ENCODE peak calls at places on chromosomes 4 and X, in ten cellular contexts. One of them, this sample, is unnamed.

GRCh38 chr4:53459548-53459947 is 82.1 kb downstream of the FIP1L1 start:
- DNase-seq in upper lobe of left lung: no peak
- DNase-seq in H9: no peak
- DNase-seq in psoas muscle: no peak
- DNase-seq in cardiac muscle cell: peak; percentile 59
- DNase-seq in suprapubic skin: no peak
- DNase-seq in CD8-positive, alpha-beta T cell: no peak
- DNase-seq in mammary epithelial cell: no peak
- DNase-seq in tibial nerve: no peak
- DNase-seq in SJSA1: no peak
- DNase-seq in this sample: no peak

GRCh38 chrX:155065035-155065734 is 5.8 kb downstream of the CMC4 start:
- DNase-seq in upper lobe of left lung: no peak
- DNase-seq in H9: no peak
- DNase-seq in psoas muscle: no peak
- DNase-seq in cardiac muscle cell: peak; percentile 72
- DNase-seq in suprapubic skin: no peak
- DNase-seq in CD8-positive, alpha-beta T cell: no peak
- DNase-seq in mammary epithelial cell: peak; percentile 78
- DNase-seq in tibial nerve: no peak
- DNase-seq in SJSA1: no peak
- DNase-seq in this sample: no peak

GRCh38 chrX:12329476-12329875 is 191.2 kb downstream of the FRMPD4 start:
- DNase-seq in upper lobe of left lung: no peak
- DNase-seq in H9: no peak
- DNase-seq in psoas muscle: no peak
- DNase-seq in cardiac muscle cell: peak; percentile 14
- DNase-seq in suprapubic skin: no peak
- DNase-seq in CD8-positive, alpha-beta T cell: no peak
- DNase-seq in mammary epithelial cell: peak; percentile 14
- DNase-seq in tibial nerve: no peak
- DNase-seq in SJSA1: no peak
- DNase-seq in this sample: no peak

GRCh38 chr4:41507292-41507933 is 30.5 kb upstream of the LIMCH1 start:
- DNase-seq in upper lobe of left lung: no peak
- DNase-seq in H9: no peak
- DNase-seq in psoas muscle: no peak
- DNase-seq in cardiac muscle cell: peak; percentile 53
- DNase-seq in suprapubic skin: no peak
- DNase-seq in CD8-positive, alpha-beta T cell: no peak
- DNase-seq in mammary epithelial cell: no peak
- DNase-seq in tibial nerve: no peak
- DNase-seq in SJSA1: no peak
- DNase-seq in this sample: no peak

GRCh38 chrX:85963736-85964135 is 83.6 kb downstream of the CHM start:
- DNase-seq in upper lobe of left lung: no peak
- DNase-seq in H9: no peak
- DNase-seq in psoas muscle: no peak
- DNase-seq in cardiac muscle cell: peak; percentile 67
- DNase-seq in suprapubic skin: no peak
- DNase-seq in CD8-positive, alpha-beta T cell: no peak
- DNase-seq in mammary epithelial cell: peak; percentile 42
- DNase-seq in tibial nerve: no peak
- DNase-seq in SJSA1: no peak
- DNase-seq in this sample: peak; percentile 22

GRCh38 chr4:89213382-89213701 is 94.3 kb downstream of the GPRIN3 start:
- DNase-seq in upper lobe of left lung: no peak
- DNase-seq in H9: no peak
- DNase-seq in psoas muscle: no peak
- DNase-seq in cardiac muscle cell: no peak
- DNase-seq in suprapubic skin: no peak
- DNase-seq in CD8-positive, alpha-beta T cell: no peak
- DNase-seq in mammary epithelial cell: no peak
- DNase-seq in tibial nerve: no peak
- DNase-seq in SJSA1: no peak
- DNase-seq in this sample: no peak

GRCh38 chr4:94623507-94623906 is 134.2 kb upstream of the BMPR1B start:
- DNase-seq in upper lobe of left lung: no peak
- DNase-seq in H9: no peak
- DNase-seq in psoas muscle: no peak
- DNase-seq in cardiac muscle cell: no peak
- DNase-seq in suprapubic skin: no peak
- DNase-seq in CD8-positive, alpha-beta T cell: no peak
- DNase-seq in mammary epithelial cell: no peak
- DNase-seq in tibial nerve: peak; percentile 13
- DNase-seq in SJSA1: no peak
- DNase-seq in this sample: no peak

GRCh38 chrX:103464774-103465117 is 54.5 kb downstream of the RAB40A start:
- DNase-seq in upper lobe of left lung: no peak
- DNase-seq in H9: peak; percentile 79
- DNase-seq in psoas muscle: peak; percentile 60
- DNase-seq in cardiac muscle cell: peak; percentile 83
- DNase-seq in suprapubic skin: peak; percentile 77
- DNase-seq in CD8-positive, alpha-beta T cell: peak; percentile 80
- DNase-seq in mammary epithelial cell: peak; percentile 66
- DNase-seq in tibial nerve: peak; percentile 89
- DNase-seq in SJSA1: peak; percentile 54
- DNase-seq in this sample: peak; percentile 75

GRCh38 chr4:188691811-188692210 is 552.6 kb downstream of the TRIML1 start:
- DNase-seq in upper lobe of left lung: no peak
- DNase-seq in H9: no peak
- DNase-seq in psoas muscle: no peak
- DNase-seq in cardiac muscle cell: no peak
- DNase-seq in suprapubic skin: no peak
- DNase-seq in CD8-positive, alpha-beta T cell: no peak
- DNase-seq in mammary epithelial cell: no peak
- DNase-seq in tibial nerve: no peak
- DNase-seq in SJSA1: no peak
- DNase-seq in this sample: peak; percentile 5

GRCh38 chr4:34181311-34181808 is 2063.0 kb downstream of the ARAP2 start:
- DNase-seq in upper lobe of left lung: no peak
- DNase-seq in H9: no peak
- DNase-seq in psoas muscle: no peak
- DNase-seq in cardiac muscle cell: peak; percentile 92
- DNase-seq in suprapubic skin: no peak
- DNase-seq in CD8-positive, alpha-beta T cell: no peak
- DNase-seq in mammary epithelial cell: peak; percentile 90
- DNase-seq in tibial nerve: no peak
- DNase-seq in SJSA1: no peak
- DNase-seq in this sample: no peak

GRCh38 chr4:7808752-7809151 is 130.9 kb downstream of the AFAP1 start:
- DNase-seq in upper lobe of left lung: no peak
- DNase-seq in H9: no peak
- DNase-seq in psoas muscle: no peak
- DNase-seq in cardiac muscle cell: peak; percentile 85
- DNase-seq in suprapubic skin: peak; percentile 0
- DNase-seq in CD8-positive, alpha-beta T cell: no peak
- DNase-seq in mammary epithelial cell: peak; percentile 70
- DNase-seq in tibial nerve: no peak
- DNase-seq in SJSA1: peak; percentile 32
- DNase-seq in this sample: no peak
- H3K4me1 ChIP-seq in upper lobe of left lung: peaks cover 45% of the 10 kb centered on the region
- H3K4me1 ChIP-seq in H9: peaks cover 4% of the 10 kb centered on the region
- H3K4me1 ChIP-seq in psoas muscle: peaks cover 37% of the 10 kb centered on the region
- H3K4me1 ChIP-seq in cardiac muscle cell: peaks cover 24% of the 10 kb centered on the region
- H3K4me1 ChIP-seq in suprapubic skin: peaks cover 24% of the 10 kb centered on the region
- H3K4me1 ChIP-seq in CD8-positive, alpha-beta T cell: no peaks in the 10 kb centered on the region
- H3K4me1 ChIP-seq in mammary epithelial cell: peaks cover 38% of the 10 kb centered on the region
- H3K4me1 ChIP-seq in tibial nerve: peaks cover 71% of the 10 kb centered on the region
- H3K4me1 ChIP-seq in SJSA1: peaks cover 75% of the 10 kb centered on the region
- H3K4me1 ChIP-seq in this sample: peaks cover 50% of the 10 kb centered on the region

DNA sequence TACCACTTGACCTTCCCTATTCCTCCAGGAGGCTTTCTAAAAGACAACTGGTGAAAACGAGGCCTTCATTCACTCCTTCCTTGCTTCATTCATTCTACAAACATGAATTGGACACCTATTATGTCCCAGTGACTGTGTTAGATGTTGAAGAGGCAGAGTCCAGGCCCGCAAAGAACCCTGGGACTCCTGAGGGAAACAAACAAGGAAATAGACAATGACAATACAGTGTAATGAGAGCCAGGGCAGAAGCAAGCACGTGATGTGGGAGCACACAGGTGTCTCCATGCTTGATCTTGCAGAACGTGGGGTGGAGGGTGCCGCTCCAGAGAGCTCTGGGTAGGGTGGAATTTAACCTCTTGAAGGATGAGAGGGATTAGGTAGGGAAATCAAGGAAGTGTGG is 137.6 kb upstream of the KLF3 start:
- DNase-seq in upper lobe of left lung: no peak
- DNase-seq in H9: no peak
- DNase-seq in psoas muscle: no peak
- DNase-seq in cardiac muscle cell: no peak
- DNase-seq in suprapubic skin: no peak
- DNase-seq in CD8-positive, alpha-beta T cell: no peak
- DNase-seq in mammary epithelial cell: no peak
- DNase-seq in tibial nerve: no peak
- DNase-seq in SJSA1: no peak
- DNase-seq in this sample: no peak
- H3K4me1 ChIP-seq in upper lobe of left lung: peaks cover 12% of the 10 kb centered on the region
- H3K4me1 ChIP-seq in H9: no peaks in the 10 kb centered on the region
- H3K4me1 ChIP-seq in psoas muscle: no peaks in the 10 kb centered on the region
- H3K4me1 ChIP-seq in cardiac muscle cell: peaks cover 4% of the 10 kb centered on the region
- H3K4me1 ChIP-seq in suprapubic skin: peaks cover 12% of the 10 kb centered on the region
- H3K4me1 ChIP-seq in CD8-positive, alpha-beta T cell: peaks cover 18% of the 10 kb centered on the region
- H3K4me1 ChIP-seq in mammary epithelial cell: no peaks in the 10 kb centered on the region
- H3K4me1 ChIP-seq in tibial nerve: peaks cover 4% of the 10 kb centered on the region
- H3K4me1 ChIP-seq in SJSA1: no peaks in the 10 kb centered on the region
- H3K4me1 ChIP-seq in this sample: no peaks in the 10 kb centered on the region

GRCh38 chr4:85933306-85933640 is 426.6 kb downstream of the MAPK10 start:
- DNase-seq in upper lobe of left lung: no peak
- DNase-seq in H9: no peak
- DNase-seq in psoas muscle: no peak
- DNase-seq in cardiac muscle cell: no peak
- DNase-seq in suprapubic skin: no peak
- DNase-seq in CD8-positive, alpha-beta T cell: no peak
- DNase-seq in mammary epithelial cell: no peak
- DNase-seq in tibial nerve: no peak
- DNase-seq in SJSA1: no peak
- DNase-seq in this sample: no peak

GRCh38 chr4:85928775-85929585 is 430.9 kb downstream of the MAPK10 start:
- DNase-seq in upper lobe of left lung: no peak
- DNase-seq in H9: no peak
- DNase-seq in psoas muscle: no peak
- DNase-seq in cardiac muscle cell: peak; percentile 29
- DNase-seq in suprapubic skin: no peak
- DNase-seq in CD8-positive, alpha-beta T cell: no peak
- DNase-seq in mammary epithelial cell: peak; percentile 72
- DNase-seq in tibial nerve: no peak
- DNase-seq in SJSA1: no peak
- DNase-seq in this sample: no peak

GRCh38 chr4:85929926-85930325 is 429.9 kb downstream of the MAPK10 start:
- DNase-seq in upper lobe of left lung: peak; percentile 46
- DNase-seq in H9: no peak
- DNase-seq in psoas muscle: no peak
- DNase-seq in cardiac muscle cell: no peak
- DNase-seq in suprapubic skin: no peak
- DNase-seq in CD8-positive, alpha-beta T cell: no peak
- DNase-seq in mammary epithelial cell: peak; percentile 3
- DNase-seq in tibial nerve: no peak
- DNase-seq in SJSA1: no peak
- DNase-seq in this sample: no peak

GRCh38 chr4:85937507-85937906 is 422.3 kb downstream of the MAPK10 start:
- DNase-seq in upper lobe of left lung: no peak
- DNase-seq in H9: no peak
- DNase-seq in psoas muscle: no peak
- DNase-seq in cardiac muscle cell: no peak
- DNase-seq in suprapubic skin: no peak
- DNase-seq in CD8-positive, alpha-beta T cell: no peak
- DNase-seq in mammary epithelial cell: no peak
- DNase-seq in tibial nerve: no peak
- DNase-seq in SJSA1: no peak
- DNase-seq in this sample: no peak

DNA sequence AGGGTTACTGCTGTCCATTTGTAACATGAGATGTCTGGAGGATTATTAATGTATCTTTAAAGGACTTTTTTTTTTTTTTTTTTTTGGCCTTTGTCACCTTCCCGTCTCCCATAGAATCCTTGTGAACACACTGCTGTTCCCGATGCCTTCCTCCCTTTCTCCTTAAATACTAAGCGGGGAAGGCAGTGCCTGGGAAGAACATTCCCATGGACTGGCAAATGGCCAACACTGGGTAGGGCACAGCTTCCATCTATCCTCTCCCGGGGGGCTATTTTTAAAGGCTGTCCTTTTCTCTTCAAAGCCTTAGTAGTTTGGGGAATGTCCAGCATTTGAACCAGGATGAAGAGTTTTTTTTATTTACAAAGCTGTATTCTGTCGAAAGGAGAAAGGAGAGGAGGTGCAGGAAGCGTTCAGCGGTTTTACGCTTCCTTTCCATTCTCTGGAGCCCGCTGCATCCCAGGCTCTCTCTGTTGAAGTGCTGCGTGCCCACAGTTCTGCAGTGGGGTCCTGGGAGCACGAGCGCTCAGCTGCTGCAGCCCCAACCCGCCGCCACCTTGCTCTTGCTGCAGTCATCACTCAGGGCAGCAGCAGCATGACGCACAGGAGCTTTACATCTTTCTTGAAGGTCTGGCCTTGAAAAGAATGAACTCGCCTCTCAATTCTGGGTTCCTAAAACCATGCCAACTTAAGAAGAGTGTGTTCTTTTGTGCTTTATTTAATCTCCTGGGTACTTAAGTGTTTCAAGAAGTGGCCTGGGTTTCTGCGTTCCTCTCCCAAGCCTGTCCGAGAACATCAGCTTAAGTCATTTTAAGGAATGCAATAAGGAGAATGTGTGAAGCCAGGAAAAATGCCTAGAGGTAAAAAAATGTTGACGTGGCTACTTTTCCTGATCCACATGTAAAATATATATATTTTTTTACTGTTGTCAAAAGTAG is 427.2 kb downstream of the MAPK10 start:
- DNase-seq in upper lobe of left lung: peak; percentile 60
- DNase-seq in H9: no peak
- DNase-seq in psoas muscle: no peak
- DNase-seq in cardiac muscle cell: peak; percentile 37
- DNase-seq in suprapubic skin: no peak
- DNase-seq in CD8-positive, alpha-beta T cell: no peak
- DNase-seq in mammary epithelial cell: no peak
- DNase-seq in tibial nerve: no peak
- DNase-seq in SJSA1: no peak
- DNase-seq in this sample: no peak
- H3K4me1 ChIP-seq in upper lobe of left lung: peaks cover 10% of the 10 kb centered on the region
- H3K4me1 ChIP-seq in H9: peaks cover 10% of the 10 kb centered on the region
- H3K4me1 ChIP-seq in psoas muscle: peaks cover 3% of the 10 kb centered on the region
- H3K4me1 ChIP-seq in cardiac muscle cell: peaks cover 24% of the 10 kb centered on the region
- H3K4me1 ChIP-seq in suprapubic skin: peaks cover 18% of the 10 kb centered on the region
- H3K4me1 ChIP-seq in CD8-positive, alpha-beta T cell: no peaks in the 10 kb centered on the region
- H3K4me1 ChIP-seq in mammary epithelial cell: peaks cover 11% of the 10 kb centered on the region
- H3K4me1 ChIP-seq in tibial nerve: peaks cover 37% of the 10 kb centered on the region
- H3K4me1 ChIP-seq in SJSA1: peaks cover 3% of the 10 kb centered on the region
- H3K4me1 ChIP-seq in this sample: no peaks in the 10 kb centered on the region

DNA sequence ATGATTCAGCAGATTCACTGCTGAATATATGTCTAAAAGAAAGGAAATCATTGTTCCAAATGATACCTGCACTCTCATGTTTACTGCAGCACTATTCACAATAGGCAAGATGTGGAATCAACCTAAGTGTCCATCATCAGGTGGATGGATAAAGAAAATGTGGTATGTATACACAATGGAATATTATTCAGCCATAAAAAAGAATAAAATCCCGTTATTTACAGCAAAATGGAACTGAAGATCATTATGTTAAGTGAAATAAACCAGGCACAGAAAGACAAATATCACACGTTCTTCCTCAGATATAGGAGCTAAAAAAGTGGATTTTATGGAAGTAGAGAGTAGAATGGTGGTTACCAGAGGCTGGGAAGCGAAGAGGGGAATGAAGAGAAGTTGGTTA is 130.4 kb downstream of the STIM2 start:
- DNase-seq in upper lobe of left lung: no peak
- DNase-seq in H9: no peak
- DNase-seq in psoas muscle: no peak
- DNase-seq in cardiac muscle cell: no peak
- DNase-seq in suprapubic skin: no peak
- DNase-seq in CD8-positive, alpha-beta T cell: no peak
- DNase-seq in mammary epithelial cell: no peak
- DNase-seq in tibial nerve: no peak
- DNase-seq in SJSA1: no peak
- DNase-seq in this sample: no peak
- H3K4me1 ChIP-seq in upper lobe of left lung: peaks cover 16% of the 10 kb centered on the region
- H3K4me1 ChIP-seq in H9: peaks cover 4% of the 10 kb centered on the region
- H3K4me1 ChIP-seq in psoas muscle: peaks cover under 1% of the 10 kb centered on the region
- H3K4me1 ChIP-seq in cardiac muscle cell: peaks cover 35% of the 10 kb centered on the region
- H3K4me1 ChIP-seq in suprapubic skin: peaks cover 28% of the 10 kb centered on the region
- H3K4me1 ChIP-seq in CD8-positive, alpha-beta T cell: peaks cover 58% of the 10 kb centered on the region
- H3K4me1 ChIP-seq in mammary epithelial cell: peaks cover 5% of the 10 kb centered on the region
- H3K4me1 ChIP-seq in tibial nerve: peaks cover 32% of the 10 kb centered on the region
- H3K4me1 ChIP-seq in SJSA1: no peaks in the 10 kb centered on the region
- H3K4me1 ChIP-seq in this sample: no peaks in the 10 kb centered on the region

This sample was measured in Panc1.